ENCODE peak calls at places on chromosomes 6 and 20, in four cellular contexts. One of them, this sample, is unnamed.

GRCh38 chr6:157464653-157465535 is 83.9 kb downstream of the ZDHHC14 start:
- DNase-seq in spleen: no peak
- DNase-seq in adrenal gland: no peak
- DNase-seq in A549: no peak
- DNase-seq in this sample: no peak

GRCh38 chr20:64176548-64177419 is 12.5 kb downstream of the MYT1 start:
- DNase-seq in spleen: no peak
- DNase-seq in adrenal gland: no peak
- DNase-seq in A549: no peak
- DNase-seq in this sample: no peak

GRCh38 chr20:35891375-35891774 is 62.9 kb downstream of the SCAND1 start:
- DNase-seq in spleen: no peak
- DNase-seq in adrenal gland: no peak
- DNase-seq in A549: no peak
- DNase-seq in this sample: no peak

GRCh38 chr6:28811873-28812272 is 111.9 kb downstream of the TRIM27 start:
- DNase-seq in spleen: no peak
- DNase-seq in adrenal gland: no peak
- DNase-seq in A549: no peak
- DNase-seq in this sample: no peak

GRCh38 chr6:551405-551804 is 105.5 kb downstream of the HUS1B start:
- DNase-seq in spleen: no peak
- DNase-seq in adrenal gland: no peak
- DNase-seq in A549: no peak
- DNase-seq in this sample: peak

GRCh38 chr6:37314803-37315515 is 38.8 kb upstream of the RNF8 start:
- DNase-seq in spleen: no peak
- DNase-seq in adrenal gland: no peak
- DNase-seq in A549: peak
- DNase-seq in this sample: peak

GRCh38 chr6:20340459-20340858 is 61.2 kb upstream of the E2F3 start:
- DNase-seq in spleen: no peak
- DNase-seq in adrenal gland: no peak
- DNase-seq in A549: no peak
- DNase-seq in this sample: no peak

GRCh38 chr6:128124713-128125112 is 223.9 kb upstream of the THEMIS start:
- DNase-seq in spleen: no peak
- DNase-seq in adrenal gland: no peak
- DNase-seq in A549: no peak
- DNase-seq in this sample: no peak

GRCh38 chr20:53926428-53927028 is 143.9 kb downstream of the BCAS1 start:
- DNase-seq in spleen: no peak
- DNase-seq in adrenal gland: no peak
- DNase-seq in A549: peak
- DNase-seq in this sample: no peak

GRCh38 chr20:36070451-36070850 is 84.1 kb upstream of the EPB41L1 start:
- DNase-seq in spleen: no peak
- DNase-seq in adrenal gland: no peak
- DNase-seq in A549: no peak
- DNase-seq in this sample: no peak

GRCh38 chr20:22775256-22775655 is 190.9 kb upstream of the FOXA2 start:
- DNase-seq in spleen: no peak
- DNase-seq in adrenal gland: no peak
- DNase-seq in A549: peak
- DNase-seq in this sample: no peak

GRCh38 chr6:35051393-35051792 is 89.7 kb downstream of the TCP11 start:
- DNase-seq in spleen: no peak
- DNase-seq in adrenal gland: no peak
- DNase-seq in A549: no peak
- DNase-seq in this sample: no peak

GRCh38 chr6:170011233-170012142 is 260.1 kb downstream of the ERMARD start:
- DNase-seq in spleen: no peak
- DNase-seq in adrenal gland: peak
- DNase-seq in A549: no peak
- DNase-seq in this sample: peak

GRCh38 chr6:135608031-135608430 is 110.5 kb upstream of the AHI1 start:
- DNase-seq in spleen: no peak
- DNase-seq in adrenal gland: no peak
- DNase-seq in A549: no peak
- DNase-seq in this sample: no peak

GRCh38 chr6:149763866-149764265 is 14.3 kb downstream of the PCMT1 start:
- DNase-seq in spleen: no peak
- DNase-seq in adrenal gland: no peak
- DNase-seq in A549: no peak
- DNase-seq in this sample: no peak

GRCh38 chr6:149176971-149177667 is 140.4 kb upstream of the TAB2 start:
- DNase-seq in spleen: no peak
- DNase-seq in adrenal gland: no peak
- DNase-seq in A549: no peak
- DNase-seq in this sample: no peak

DNA sequence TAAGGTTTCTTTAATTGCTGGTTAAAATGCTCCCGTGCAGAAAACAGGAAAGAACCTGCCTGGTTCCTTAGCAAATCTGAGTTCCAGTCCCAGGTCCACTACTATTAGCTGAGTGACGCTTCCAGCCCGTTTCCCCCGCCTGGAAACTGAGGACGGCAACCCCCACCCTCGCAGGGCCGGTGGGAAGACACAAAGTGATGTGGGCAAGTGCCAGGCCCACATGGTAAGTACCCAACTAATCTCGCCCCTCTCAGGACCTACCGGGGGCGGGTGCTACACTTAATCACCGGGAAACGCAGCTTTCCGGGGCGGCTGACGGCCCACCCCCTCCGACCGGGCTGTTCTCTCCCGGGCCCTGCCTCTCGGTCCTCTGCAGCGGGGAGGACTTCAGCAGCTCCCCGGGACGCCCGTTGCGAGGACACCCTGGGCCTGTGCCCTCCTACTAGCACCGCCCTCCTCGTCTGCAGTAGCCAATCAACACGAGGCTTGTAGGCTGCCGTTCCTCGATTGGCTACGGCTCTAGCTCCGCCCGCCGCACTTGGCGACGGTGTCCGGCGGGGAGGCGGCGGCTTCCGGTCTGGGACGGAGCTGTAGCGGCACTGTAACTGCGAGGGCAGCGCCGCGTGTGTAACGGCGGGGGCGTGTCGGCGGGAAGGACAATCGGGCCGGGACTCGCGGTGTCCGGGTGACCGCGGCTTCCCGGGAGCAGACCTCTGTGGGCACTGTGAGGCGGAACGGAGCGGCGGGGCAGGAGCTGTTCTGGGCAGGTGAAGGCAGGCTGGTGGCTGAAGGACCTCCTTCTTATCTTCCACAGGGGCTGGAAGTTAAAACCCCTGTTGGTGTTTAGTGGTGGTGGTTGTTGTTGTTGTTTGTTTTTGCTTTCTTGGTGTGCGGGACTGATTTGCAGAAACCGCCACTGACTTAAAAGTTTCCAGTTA is at the start of gene ZBTB9:
- DNase-seq in spleen: peak
- DNase-seq in adrenal gland: peak
- DNase-seq in A549: peak
- DNase-seq in this sample: peak
- TF ChIP-seq POLR2A in spleen: peak
- TF ChIP-seq POLR2A in adrenal gland: peak
- TF ChIP-seq POLR2A in A549: peak
- TF ChIP-seq POLR2A in this sample: peak

GRCh38 chr6:89989742-89990141 is 95.5 kb downstream of the GJA10 start:
- DNase-seq in spleen: no peak
- DNase-seq in adrenal gland: no peak
- DNase-seq in A549: no peak
- DNase-seq in this sample: no peak
- H3K27ac ChIP-seq in spleen: no peak
- H3K27ac ChIP-seq in adrenal gland: no peak
- H3K27ac ChIP-seq in A549: no peak
- H3K27ac ChIP-seq in this sample: no peak

DNA sequence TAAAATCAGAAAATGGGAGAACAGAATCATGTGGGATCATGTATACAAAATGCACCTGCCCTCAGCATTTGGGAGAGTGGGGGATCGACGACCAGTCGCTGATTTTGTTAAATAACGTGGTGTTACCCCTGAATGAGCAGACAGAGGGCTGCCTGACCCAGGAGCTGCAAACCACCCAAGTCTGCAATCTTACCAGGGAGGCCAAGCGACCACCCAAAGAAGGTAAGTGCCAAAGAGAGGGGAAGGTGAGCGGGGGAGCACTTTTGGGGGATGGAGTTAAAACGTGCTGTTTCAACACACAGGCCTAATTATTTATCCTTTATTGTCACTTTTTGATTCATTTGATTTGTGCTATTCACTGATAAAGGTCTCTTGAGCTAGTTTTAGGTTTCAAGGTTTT is 4.1 kb downstream of the ADGRB3 start:
- DNase-seq in spleen: no peak
- DNase-seq in adrenal gland: no peak
- DNase-seq in A549: no peak
- DNase-seq in this sample: no peak
- H3K4me3 ChIP-seq in spleen: no peak
- H3K4me3 ChIP-seq in adrenal gland: no peak
- H3K4me3 ChIP-seq in A549: no peak
- H3K4me3 ChIP-seq in this sample: no peak

GRCh38 chr6:131629656-131630055 is 1.6 kb upstream of the MED23 start:
- DNase-seq in spleen: no peak
- DNase-seq in adrenal gland: no peak
- DNase-seq in A549: no peak
- DNase-seq in this sample: peak

GRCh38 chr6:131628726-131629125 is 684 bp upstream of the MED23 start:
- DNase-seq in spleen: no peak
- DNase-seq in adrenal gland: no peak
- DNase-seq in A549: no peak
- DNase-seq in this sample: no peak

GRCh38 chr6:131631625-131632284 is 3.7 kb upstream of the MED23 start:
- DNase-seq in spleen: no peak
- DNase-seq in adrenal gland: no peak
- DNase-seq in A549: no peak
- DNase-seq in this sample: no peak

DNA sequence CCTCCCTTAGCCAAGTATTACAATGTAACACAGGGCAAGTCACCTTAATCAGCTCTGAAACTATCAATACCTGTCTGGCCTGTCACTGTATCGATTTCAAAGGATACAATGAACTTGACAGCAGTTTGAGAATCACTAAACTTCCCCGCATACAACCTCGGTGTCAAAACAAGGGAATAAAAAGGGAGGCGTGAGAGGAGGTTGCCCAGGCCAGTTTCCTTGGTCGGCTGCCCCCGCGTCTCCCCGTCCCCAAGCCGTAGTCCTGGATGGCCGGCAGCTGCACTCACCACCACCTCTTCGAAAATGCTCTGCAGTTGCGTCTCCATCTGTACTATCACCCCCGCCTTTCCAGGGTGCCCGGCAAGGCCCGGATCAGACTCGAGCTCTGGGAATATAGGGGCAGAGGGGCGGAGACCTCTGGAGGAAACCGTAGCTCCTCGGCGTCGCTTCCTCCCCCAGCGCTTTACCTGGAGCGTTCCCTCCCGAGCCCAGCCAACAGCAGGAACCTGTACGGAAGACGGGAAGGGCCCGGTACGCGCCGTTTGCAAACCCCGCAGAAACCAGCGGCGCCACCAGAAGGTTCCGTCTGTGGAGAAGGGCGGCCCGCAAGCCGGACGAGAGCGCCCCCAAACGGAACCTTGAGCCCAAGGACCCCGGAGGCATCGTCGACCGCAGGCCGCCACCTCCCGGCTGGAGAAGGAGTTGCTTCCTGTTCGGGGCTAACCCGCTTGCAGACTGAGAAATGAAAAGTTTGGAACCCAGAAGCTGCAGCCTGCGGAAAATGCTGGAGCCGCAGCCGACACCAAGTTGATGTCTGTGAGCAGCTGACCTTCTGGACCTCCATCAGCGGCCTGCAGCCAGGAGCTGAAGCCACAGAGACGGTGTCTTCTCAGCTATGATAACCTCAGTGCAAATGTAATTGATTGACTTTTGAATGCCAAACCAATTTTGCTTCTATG is at the start of gene MED23:
- DNase-seq in spleen: peak
- DNase-seq in adrenal gland: peak
- DNase-seq in A549: peak
- DNase-seq in this sample: peak
- TF ChIP-seq POLR2A in spleen: peak
- TF ChIP-seq POLR2A in adrenal gland: peak
- TF ChIP-seq POLR2A in A549: peak
- TF ChIP-seq POLR2A in this sample: no peak

GRCh38 chr6:164104432-164104831 is 689.9 kb downstream of the QKI start:
- DNase-seq in spleen: no peak
- DNase-seq in adrenal gland: no peak
- DNase-seq in A549: no peak
- DNase-seq in this sample: no peak
- H3K27ac ChIP-seq in spleen: no peak
- H3K27ac ChIP-seq in adrenal gland: no peak
- H3K27ac ChIP-seq in A549: no peak
- H3K27ac ChIP-seq in this sample: no peak

DNA sequence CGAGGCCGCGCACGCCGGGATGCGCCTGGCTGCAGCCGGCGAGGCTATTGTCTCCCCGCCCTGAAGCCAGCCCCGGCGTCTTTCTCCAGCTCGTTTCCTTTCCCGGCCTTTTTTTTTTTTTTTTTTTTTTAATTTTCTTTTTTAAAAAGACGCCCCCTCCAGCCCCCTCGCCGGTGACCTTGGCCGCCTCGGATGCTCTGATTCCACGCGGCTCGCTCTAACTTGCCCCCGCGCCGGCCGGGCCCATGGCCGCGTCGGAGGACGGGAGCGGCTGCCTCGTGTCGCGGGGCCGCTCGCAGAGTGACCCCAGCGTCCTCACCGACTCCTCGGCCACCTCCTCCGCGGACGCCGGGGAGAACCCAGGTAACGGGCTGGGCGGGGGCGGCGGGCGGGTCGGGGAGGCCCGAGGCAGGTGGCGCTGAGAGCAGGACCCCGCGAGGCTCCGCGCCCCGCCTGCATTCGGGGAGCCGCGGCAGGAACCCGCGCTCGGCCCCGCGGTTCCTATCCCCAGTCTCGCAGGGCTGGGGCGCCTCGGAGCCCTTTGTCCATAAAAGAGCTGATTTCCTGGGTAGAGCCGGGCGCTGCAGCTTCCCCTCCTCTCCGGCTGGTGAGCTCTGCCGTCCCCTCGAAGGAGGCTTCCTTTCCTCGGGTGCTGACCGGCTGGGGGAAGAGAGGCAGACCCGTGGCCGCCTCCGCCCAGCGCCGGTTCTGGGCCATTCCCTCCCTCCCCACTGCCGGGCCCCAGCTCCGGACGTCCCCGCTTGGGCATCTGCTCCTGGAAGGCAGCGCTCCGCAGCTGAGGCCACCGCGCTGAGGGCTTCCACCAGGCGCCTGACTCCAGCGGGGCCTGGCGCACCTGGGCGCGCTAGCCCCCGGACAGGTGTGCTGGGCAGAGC is 678 bp downstream of the PHACTR3 start:
- DNase-seq in spleen: no peak
- DNase-seq in adrenal gland: no peak
- DNase-seq in A549: no peak
- DNase-seq in this sample: no peak
- H3K4me3 ChIP-seq in spleen: peak
- H3K4me3 ChIP-seq in adrenal gland: no peak
- H3K4me3 ChIP-seq in A549: peak
- H3K4me3 ChIP-seq in this sample: no peak

This sample was measured in testis.